ENCODE peak calls at places on chromosomes 12 and 14, in four cellular contexts. F is GM23248, K is erythroblast, Q is T follicular helper cell. Z is an unnamed sample.

GRCh38 chr12:21656931-21657335 is 709 bp downstream of the LDHB start:
- DNase-seq in F (peak; percentile 75), K (peak; percentile 72), Q (no peak), Z (no peak)

GRCh38 chr12:105948331-105948730 is 190.4 kb downstream of the NUAK1 start:
- DNase-seq in F (peak; percentile 17), K (no peak), Q (no peak), Z (no peak)

GRCh38 chr12:102474438-102475064 is 5.8 kb downstream of the IGF1 start:
- DNase-seq in F (peak; percentile 26), K (no peak), Q (no peak), Z (no peak)

GRCh38 chr14:94313991-94314655 is 9.0 kb downstream of the SERPINA6 start:
- DNase-seq in F (peak; percentile 67), K (no peak), Q (no peak), Z (no peak)

GRCh38 chr12:13144266-13144828 is 40.9 kb upstream of the GSG1 start:
- DNase-seq in F (no peak), K (no peak), Q (no peak), Z (no peak)

GRCh38 chr14:104422301-104423223 is 157.0 kb upstream of the C14orf180 start:
- DNase-seq in F (no peak), K (no peak), Q (no peak), Z (no peak)

GRCh38 chr14:100914597-100915021 is 11.1 kb upstream of the RTL1 start:
- DNase-seq in F (peak; percentile 58), K (no peak), Q (no peak), Z (no peak)

GRCh38 chr12:51449569-51450246 is 25.1 kb downstream of the SLC4A8 start:
- DNase-seq in F (peak; percentile 37), K (no peak), Q (no peak), Z (no peak)

GRCh38 chr12:52947738-52948423 is 1.0 kb upstream of the KRT18 start:
- DNase-seq in F (no peak), K (no peak), Q (no peak), Z (no peak)

GRCh38 chr12:76508128-76508661 is 51.4 kb downstream of the OSBPL8 start:
- DNase-seq in F (no peak), K (no peak), Q (no peak), Z (no peak)

GRCh38 chr14:94392510-94392935 is 4.1 kb upstream of the SERPINA1 start:
- DNase-seq in F (peak; percentile 63), K (no peak), Q (no peak), Z (no peak)

GRCh38 chr14:101250948-101251811 is 310.1 kb upstream of the DIO3 start:
- DNase-seq in F (no peak), K (no peak), Q (no peak), Z (no peak)

GRCh38 chr14:99529899-99530298 is 48.7 kb downstream of the CCNK start:
- DNase-seq in F (peak; percentile 28), K (no peak), Q (no peak), Z (no peak)

Z was measured in breast epithelium.